ENCODE peak calls at places on chromosomes 7 and 10, in ten cellular contexts. R is H7, V is prostate gland, X is lower leg skin, Y is endothelial cell of umbilical vein, A is left lung, O is epithelial cell of esophagus, D is thoracic aorta, S is foreskin fibroblast, B is right cardiac atrium. U is an unnamed sample.

GRCh38 chr7:2880051-2880450 is 35.9 kb upstream of the GNA12 start:
- DNase-seq in R (no peak), V (no peak), X (no peak), Y (no peak), A (no peak), O (no peak), D (no peak), S (no peak), B (no peak), U (no peak)

GRCh38 chr10:29048506-29048905 is 240.4 kb upstream of the LYZL1 start:
- DNase-seq in R (no peak), V (no peak), X (no peak), Y (no peak), A (no peak), O (no peak), D (no peak), S (no peak), B (no peak), U (no peak)

GRCh38 chr10:93596539-93596938 is 4.5 kb downstream of the RBP4 start:
- DNase-seq in R (peak), V (no peak), X (no peak), Y (no peak), A (no peak), O (no peak), D (no peak), S (no peak), B (no peak), U (no peak)

GRCh38 chr7:98594787-98595186 is 22.3 kb upstream of the NPTX2 start:
- DNase-seq in R (no peak), V (no peak), X (no peak), Y (no peak), A (no peak), O (no peak), D (no peak), S (no peak), B (no peak), U (no peak)

GRCh38 chr10:63166742-63167258 is 33.7 kb downstream of the NRBF2 start:
- DNase-seq in R (peak), V (peak), X (no peak), Y (peak), A (no peak), O (peak), D (no peak), S (peak), B (no peak), U (peak)

GRCh38 chr10:87848998-87849397 is 14.3 kb downstream of the KLLN start:
- DNase-seq in R (no peak), V (no peak), X (no peak), Y (no peak), A (no peak), O (peak), D (no peak), S (no peak), B (no peak), U (no peak)

GRCh38 chr10:97686301-97686961 is 610 bp downstream of the AVPI1 start:
- DNase-seq in R (peak), V (no peak), X (no peak), Y (no peak), A (no peak), O (no peak), D (no peak), S (no peak), B (no peak), U (no peak)

GRCh38 chr7:375491-375821 is 85.5 kb downstream of the FOXL3 start:
- DNase-seq in R (peak), V (no peak), X (no peak), Y (no peak), A (peak), O (no peak), D (no peak), S (no peak), B (peak), U (no peak)

GRCh38 chr10:15333909-15334649 is 37.0 kb downstream of the FAM171A1 start:
- DNase-seq in R (no peak), V (no peak), X (no peak), Y (no peak), A (no peak), O (no peak), D (no peak), S (no peak), B (no peak), U (no peak)

GRCh38 chr10:63537511-63537910 is 16.3 kb downstream of the REEP3 start:
- DNase-seq in R (no peak), V (no peak), X (no peak), Y (no peak), A (no peak), O (peak), D (no peak), S (no peak), B (no peak), U (no peak)

GRCh38 chr10:78566216-78567135 is 502.3 kb upstream of the ZMIZ1 start:
- DNase-seq in R (no peak), V (no peak), X (no peak), Y (no peak), A (no peak), O (no peak), D (no peak), S (no peak), B (no peak), U (no peak)

GRCh38 chr7:11170160-11170559 is 196.5 kb downstream of the PHF14 start:
- DNase-seq in R (no peak), V (no peak), X (no peak), Y (no peak), A (no peak), O (no peak), D (no peak), S (no peak), B (no peak), U (no peak)

GRCh38 chr7:97317575-97317974 is 200.1 kb downstream of the SDHAF3 start:
- DNase-seq in R (no peak), V (no peak), X (no peak), Y (no peak), A (no peak), O (no peak), D (no peak), S (no peak), B (no peak), U (no peak)

GRCh38 chr7:107966701-107967100 is 36.3 kb downstream of the LAMB1 start:
- DNase-seq in R (peak), V (no peak), X (no peak), Y (no peak), A (no peak), O (peak), D (no peak), S (peak), B (no peak), U (peak)

GRCh38 chr7:7207876-7208275 is 25.5 kb downstream of the C1GALT1 start:
- DNase-seq in R (no peak), V (no peak), X (no peak), Y (no peak), A (no peak), O (peak), D (no peak), S (peak), B (no peak), U (no peak)

GRCh38 chr10:88971668-88972067 is 18.9 kb upstream of the FAS start:
- DNase-seq in R (no peak), V (no peak), X (no peak), Y (no peak), A (no peak), O (no peak), D (no peak), S (no peak), B (no peak), U (no peak)

GRCh38 chr7:33669251-33669670 is 236.1 kb upstream of the BMPER start:
- DNase-seq in R (no peak), V (no peak), X (no peak), Y (peak), A (no peak), O (peak), D (no peak), S (no peak), B (no peak), U (no peak)

GRCh38 chr7:95267754-95268153 is 56.6 kb downstream of the PON1 start:
- DNase-seq in R (no peak), V (no peak), X (no peak), Y (no peak), A (no peak), O (no peak), D (no peak), S (no peak), B (no peak), U (no peak)

GRCh38 chr10:17805921-17806577 is 3.1 kb upstream of the MRC1 start:
- DNase-seq in R (peak), V (no peak), X (no peak), Y (no peak), A (no peak), O (peak), D (no peak), S (no peak), B (peak), U (no peak)

GRCh38 chr10:48634198-48634983 is 29.5 kb upstream of the ARHGAP22 start:
- DNase-seq in R (no peak), V (no peak), X (peak), Y (no peak), A (peak), O (no peak), D (no peak), S (peak), B (peak), U (peak)

DNA sequence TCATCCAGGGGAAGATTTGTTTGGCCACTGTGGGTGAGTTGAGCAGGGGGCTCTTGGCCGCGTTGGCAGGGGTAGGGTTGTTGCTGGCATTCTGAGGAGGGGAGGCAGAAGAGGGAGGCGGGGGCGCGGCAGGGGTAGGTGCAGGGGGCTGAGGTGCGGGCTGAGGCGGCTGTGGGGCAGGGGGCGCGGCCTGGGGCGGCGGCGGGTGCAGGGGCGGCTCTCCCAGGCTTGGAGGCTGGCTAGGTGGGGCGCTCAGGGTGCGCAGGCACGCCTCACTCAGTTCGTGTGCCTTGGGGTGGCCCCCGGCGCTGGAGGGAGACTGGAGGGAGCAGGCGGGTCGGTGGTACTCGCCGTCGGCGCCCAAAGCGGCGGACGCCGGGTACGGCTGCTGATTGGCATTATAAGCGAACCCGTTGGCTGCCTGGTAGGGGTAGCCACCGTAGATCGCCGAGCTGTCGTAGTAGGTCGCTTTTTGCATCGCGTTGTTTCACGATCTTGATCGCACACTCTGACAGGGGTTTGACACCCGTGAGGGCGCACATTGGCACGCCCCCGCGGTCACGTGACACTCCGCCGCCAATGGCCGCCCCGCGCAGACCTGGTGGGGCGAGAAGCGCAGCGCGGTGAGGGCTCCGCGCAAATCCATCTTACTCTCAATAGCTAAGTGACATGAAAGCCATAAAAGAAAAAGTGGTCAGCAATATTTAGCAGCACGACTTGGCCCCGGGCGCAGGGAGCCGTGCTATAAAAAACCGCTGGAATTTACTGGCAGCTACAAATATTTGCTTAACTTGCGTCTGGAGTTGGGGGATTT is 7.9 kb upstream of the HOXA2 start:
- DNase-seq in R (peak), V (peak), X (no peak), Y (peak), A (no peak), O (peak), D (no peak), S (no peak), B (peak), U (peak)
- H3K4me3 ChIP-seq in R (peak), V (peak), X (no peak), Y (no peak), A (no peak), O (peak), D (peak), S (peak), B (no peak), U (peak)

GRCh38 chr7:158587425-158588084 is at the start of gene PTPRN2:
- DNase-seq in R (peak), V (peak), X (no peak), Y (peak), A (peak), O (peak), D (no peak), S (peak), B (peak), U (no peak)

GRCh38 chr7:158590181-158590530 is 2.5 kb upstream of the PTPRN2 start:
- DNase-seq in R (no peak), V (no peak), X (no peak), Y (no peak), A (no peak), O (no peak), D (no peak), S (no peak), B (no peak), U (no peak)

GRCh38 chr7:158588085-158588877 is 658 bp upstream of the PTPRN2 start:
- DNase-seq in R (peak), V (no peak), X (no peak), Y (no peak), A (no peak), O (no peak), D (no peak), S (peak), B (no peak), U (no peak)

GRCh38 chr7:158589653-158590052 is 2.0 kb upstream of the PTPRN2 start:
- DNase-seq in R (no peak), V (no peak), X (no peak), Y (no peak), A (no peak), O (no peak), D (no peak), S (no peak), B (no peak), U (no peak)

DNA sequence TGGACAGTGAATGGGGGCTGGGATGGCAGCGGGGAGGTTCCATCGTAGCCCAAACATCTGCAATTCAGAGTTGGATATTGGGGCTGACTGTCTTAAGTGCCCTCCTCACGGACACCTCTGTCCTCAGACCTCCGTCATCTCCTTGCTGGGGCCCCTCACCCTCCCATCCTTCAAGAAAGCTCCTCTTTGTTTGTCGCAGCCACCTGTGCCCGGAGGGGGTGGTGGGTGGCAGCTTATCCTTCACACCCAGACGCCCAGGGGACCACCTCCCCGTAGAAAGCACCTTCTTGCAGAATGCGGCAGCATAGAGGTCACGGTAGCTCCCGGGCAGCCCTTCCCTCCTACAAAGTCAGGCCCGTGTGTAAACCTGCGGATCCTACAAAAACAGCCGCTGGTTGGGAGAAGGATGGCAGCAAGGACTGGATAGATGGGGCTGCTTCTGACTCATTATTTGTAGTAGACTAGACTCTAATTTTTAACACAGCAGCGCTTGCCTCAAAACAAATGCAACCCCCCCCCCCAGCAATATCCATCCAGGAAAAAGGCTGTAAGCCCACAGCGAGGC is 1.3 kb upstream of the PTPRN2 start:
- DNase-seq in R (peak), V (no peak), X (no peak), Y (no peak), A (no peak), O (no peak), D (no peak), S (no peak), B (no peak), U (no peak)
- H3K4me3 ChIP-seq in R (no peak), V (no peak), X (no peak), Y (no peak), A (no peak), O (no peak), D (no peak), S (no peak), B (no peak), U (no peak)

DNA sequence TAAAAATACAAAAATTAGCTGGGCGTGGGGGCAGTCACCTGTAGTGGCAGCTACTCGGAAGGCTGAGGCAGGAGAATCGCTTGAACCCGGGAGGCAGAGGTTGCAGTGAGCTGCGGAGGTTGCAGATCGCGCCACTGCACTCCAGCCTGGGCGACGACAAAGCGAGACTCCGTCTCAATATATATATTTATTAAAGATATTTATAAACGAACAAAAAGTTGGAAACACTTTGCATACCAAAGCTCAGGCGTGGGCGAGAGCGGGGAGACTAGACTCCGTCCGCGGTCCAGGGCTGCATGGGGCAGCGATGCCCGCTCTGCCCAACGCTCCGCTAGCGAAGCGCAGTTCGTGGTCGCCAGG is 7.9 kb upstream of the CRYGN start:
- DNase-seq in R (no peak), V (no peak), X (no peak), Y (no peak), A (no peak), O (no peak), D (no peak), S (no peak), B (no peak), U (no peak)
- H3K4me3 ChIP-seq in R (peak), V (peak), X (no peak), Y (no peak), A (peak), O (peak), D (peak), S (peak), B (peak), U (peak)

GRCh38 chr7:101134399-101134980 is 7.6 kb downstream of the SERPINE1 start:
- DNase-seq in R (peak), V (no peak), X (no peak), Y (peak), A (no peak), O (no peak), D (no peak), S (peak), B (no peak), U (no peak)

GRCh38 chr7:101138149-101138870 is 11.4 kb downstream of the SERPINE1 start:
- DNase-seq in R (peak), V (peak), X (peak), Y (peak), A (peak), O (peak), D (peak), S (peak), B (peak), U (peak)

GRCh38 chr7:101129603-101130117 is 2.8 kb downstream of the SERPINE1 start:
- DNase-seq in R (no peak), V (no peak), X (no peak), Y (no peak), A (no peak), O (no peak), D (no peak), S (no peak), B (no peak), U (no peak)

GRCh38 chr7:101137651-101138148 is 10.8 kb downstream of the SERPINE1 start:
- DNase-seq in R (no peak), V (no peak), X (no peak), Y (no peak), A (no peak), O (no peak), D (no peak), S (peak), B (no peak), U (no peak)

DNA sequence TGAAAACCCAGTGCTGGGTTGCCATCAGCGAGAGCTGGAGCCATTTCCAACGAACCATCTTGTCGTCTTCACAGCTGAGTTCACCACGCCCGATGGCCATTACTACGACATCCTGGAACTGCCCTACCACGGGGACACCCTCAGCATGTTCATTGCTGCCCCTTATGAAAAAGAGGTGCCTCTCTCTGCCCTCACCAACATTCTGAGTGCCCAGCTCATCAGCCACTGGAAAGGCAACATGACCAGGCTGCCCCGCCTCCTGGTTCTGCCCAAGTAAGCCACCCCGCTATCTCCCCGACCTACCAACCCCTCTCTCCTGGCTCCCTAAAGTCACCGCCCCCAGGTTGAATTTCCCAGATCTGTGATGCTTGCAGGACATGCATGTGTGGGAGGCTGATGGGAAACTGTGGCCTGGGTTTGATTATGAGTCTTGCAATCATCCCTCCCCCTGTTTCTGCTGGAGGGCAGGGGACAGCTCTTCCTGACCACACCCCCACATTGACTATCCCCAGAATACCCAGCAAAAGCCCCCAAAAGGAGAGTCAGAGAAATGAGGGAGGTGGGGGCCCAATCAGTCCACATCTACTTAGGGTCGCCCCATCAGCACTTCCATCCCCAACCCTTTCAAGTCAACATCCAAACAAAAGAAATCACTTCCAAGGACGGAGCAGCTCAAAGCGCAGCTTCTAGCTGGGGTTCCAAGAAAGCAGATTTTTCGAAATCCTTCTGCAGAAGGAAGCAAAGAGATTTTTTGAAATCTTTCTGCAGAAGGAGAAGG is 6.9 kb downstream of the SERPINE1 start:
- DNase-seq in R (peak), V (no peak), X (no peak), Y (no peak), A (no peak), O (no peak), D (no peak), S (peak), B (no peak), U (no peak)
- H3K4me3 ChIP-seq in R (no peak), V (no peak), X (no peak), Y (no peak), A (no peak), O (no peak), D (no peak), S (no peak), B (no peak), U (peak)

U was measured in AG04449.